ENCODE peak calls at places on chromosomes 6 and 20, in four cellular contexts. Y is psoas muscle, C is cardiac muscle cell, X is suprapubic skin. P is an unnamed sample.

GRCh38 chr6:14661188-14661587 is 543.6 kb downstream of the CD83 start:
- DNase-seq in Y (no peak), C (no peak), X (no peak), P (no peak)

GRCh38 chr20:36848078-36848660 is 27.8 kb upstream of the TLDC2 start:
- DNase-seq in Y (peak), C (peak), X (no peak), P (no peak)

GRCh38 chr20:62511915-62512610 is 36.3 kb upstream of the GATA5 start:
- DNase-seq in Y (peak), C (peak), X (no peak), P (no peak)

GRCh38 chr6:156735751-156736150 is 41.4 kb upstream of the ARID1B start:
- DNase-seq in Y (no peak), C (no peak), X (no peak), P (no peak)

GRCh38 chr6:32045811-32046449 is 7.7 kb downstream of the CYP21A2 start:
- DNase-seq in Y (peak), C (no peak), X (no peak), P (no peak)

GRCh38 chr6:163288915-163289314 is 125.6 kb upstream of the QKI start:
- DNase-seq in Y (no peak), C (peak), X (no peak), P (no peak)

GRCh38 chr6:144294016-144294415 is 8.9 kb downstream of the UTRN start:
- DNase-seq in Y (no peak), C (no peak), X (no peak), P (no peak)

GRCh38 chr20:46021361-46022359 is 7.4 kb upstream of the SLC12A5 start:
- DNase-seq in Y (peak), C (peak), X (no peak), P (peak)

GRCh38 chr20:58243653-58244410 is 15.4 kb upstream of the ANKRD60 start:
- DNase-seq in Y (no peak), C (no peak), X (no peak), P (no peak)

GRCh38 chr20:44033873-44034272 is 119.2 kb downstream of the TOX2 start:
- DNase-seq in Y (no peak), C (no peak), X (peak), P (no peak)

GRCh38 chr20:54629632-54630031 is 154.2 kb downstream of the DOK5 start:
- DNase-seq in Y (no peak), C (no peak), X (no peak), P (no peak)

GRCh38 chr6:133001040-133001570 is 186.7 kb downstream of the RPS12 start:
- DNase-seq in Y (no peak), C (no peak), X (no peak), P (no peak)

GRCh38 chr6:20441921-20442320 is 40.2 kb downstream of the E2F3 start:
- DNase-seq in Y (no peak), C (no peak), X (no peak), P (no peak)

GRCh38 chr6:3804981-3805380 is 44.2 kb upstream of the FAM50B start:
- DNase-seq in Y (no peak), C (no peak), X (no peak), P (no peak)

GRCh38 chr20:17571967-17572638 is 2.2 kb downstream of the DSTN start:
- DNase-seq in Y (no peak), C (no peak), X (no peak), P (no peak)

GRCh38 chr6:90595854-90596253 is 9.0 kb upstream of the MAP3K7 start:
- DNase-seq in Y (no peak), C (no peak), X (no peak), P (no peak)

GRCh38 chr6:90598192-90598951 is 11.5 kb upstream of the MAP3K7 start:
- DNase-seq in Y (no peak), C (no peak), X (no peak), P (no peak)

GRCh38 chr6:90599151-90599550 is 12.3 kb upstream of the MAP3K7 start:
- DNase-seq in Y (no peak), C (no peak), X (no peak), P (no peak)

GRCh38 chr6:90596967-90597539 is 10.2 kb upstream of the MAP3K7 start:
- DNase-seq in Y (no peak), C (no peak), X (no peak), P (no peak)
- H3K4me3 ChIP-seq in Y (no peak), C (no peak), X (no peak), P (no peak)

GRCh38 chr6:11162262-11162661 is 50.7 kb upstream of the ERVFRD-1 start:
- DNase-seq in Y (no peak), C (no peak), X (no peak), P (no peak)

GRCh38 chr6:11164717-11165646 is 53.5 kb upstream of the ERVFRD-1 start:
- DNase-seq in Y (no peak), C (no peak), X (no peak), P (no peak)

GRCh38 chr6:11163932-11164331 is 52.4 kb upstream of the ERVFRD-1 start:
- DNase-seq in Y (no peak), C (no peak), X (no peak), P (no peak)

GRCh38 chr6:11161031-11161966 is 49.8 kb upstream of the ERVFRD-1 start:
- DNase-seq in Y (no peak), C (no peak), X (no peak), P (no peak)

DNA sequence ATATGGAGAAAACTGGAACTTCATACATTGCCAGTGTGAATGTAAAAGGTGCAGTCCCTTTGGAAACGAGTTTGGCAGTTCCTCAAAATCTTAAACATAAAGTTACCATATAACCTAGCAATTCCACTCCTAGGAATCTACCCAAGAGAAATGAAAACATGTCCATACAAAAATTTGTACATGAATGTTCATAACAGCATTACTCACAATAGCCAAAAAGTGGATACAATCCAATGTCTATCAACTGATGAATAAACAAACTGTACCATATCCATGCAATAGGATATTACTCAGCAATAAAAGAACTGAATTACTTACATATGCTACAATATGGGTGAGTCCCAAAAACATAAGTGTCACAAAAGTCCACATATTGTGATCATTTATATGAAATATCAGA is 48.7 kb upstream of the ERVFRD-1 start:
- DNase-seq in Y (no peak), C (no peak), X (no peak), P (no peak)
- H3K27ac ChIP-seq in Y (no peak), C (no peak), X (no peak), P (no peak)

GRCh38 chr6:131960371-131961133 is 9.4 kb upstream of the CCN2 start:
- DNase-seq in Y (no peak), C (no peak), X (no peak), P (no peak)
- TF ChIP-seq CTCF in Y (peak), C (peak), X (no peak), P (no peak)

GRCh38 chr6:90393232-90393884 is 96.7 kb upstream of the BACH2 start:
- DNase-seq in Y (peak), C (peak), X (no peak), P (no peak)
- H3K4me3 ChIP-seq in Y (no peak), C (no peak), X (no peak), P (no peak)

GRCh38 chr6:52557389-52558265 is 19.2 kb downstream of the TRAM2 start:
- DNase-seq in Y (no peak), C (no peak), X (no peak), P (no peak)

GRCh38 chr6:52554684-52555280 is 22.1 kb downstream of the TRAM2 start:
- DNase-seq in Y (no peak), C (no peak), X (no peak), P (no peak)

GRCh38 chr6:52553719-52554118 is 23.1 kb downstream of the TRAM2 start:
- DNase-seq in Y (no peak), C (no peak), X (no peak), P (no peak)

GRCh38 chr6:52553158-52553557 is 23.7 kb downstream of the TRAM2 start:
- DNase-seq in Y (no peak), C (no peak), X (no peak), P (no peak)

GRCh38 chr6:52555531-52556228 is 21.2 kb downstream of the TRAM2 start:
- DNase-seq in Y (no peak), C (no peak), X (no peak), P (no peak)
- H3K27ac ChIP-seq in Y (no peak), C (no peak), X (no peak), P (no peak)